ENCODE peak calls at places on chromosomes 13 and 19, in six cellular contexts. P is fibroblast of lung; G is heart left ventricle; K is PC-3; Q is CD8-positive, alpha-beta T cell; M is cardiac muscle cell. H is an unnamed sample.

GRCh38 chr13:98613591-98613990 is 36.7 kb upstream of the STK24 start:
- DNase-seq in P (no peak), G (no peak), K (no peak), Q (no peak), M (no peak), H (no peak)

GRCh38 chr19:43628646-43629326 is 9.4 kb upstream of the ZNF428 start:
- DNase-seq in P (no peak), G (no peak), K (no peak), Q (no peak), M (no peak), H (no peak)

GRCh38 chr13:27424246-27425150 is at the start of gene GTF3A:
- DNase-seq in P (peak; percentile 84), G (peak; percentile 94), K (peak; percentile 88), Q (peak; percentile 81), M (peak; percentile 90), H (peak; percentile 64)

GRCh38 chr19:54420383-54421168 is 5.3 kb downstream of the TTYH1 start:
- DNase-seq in P (no peak), G (peak; percentile 70), K (no peak), Q (no peak), M (peak; percentile 89), H (no peak)

GRCh38 chr13:100809856-100810255 is 135.3 kb upstream of the TMTC4 start:
- DNase-seq in P (no peak), G (no peak), K (no peak), Q (no peak), M (no peak), H (no peak)

GRCh38 chr19:48466571-48467325 is 2.4 kb upstream of the CYTH2 start:
- DNase-seq in P (no peak), G (peak; percentile 47), K (peak; percentile 40), Q (no peak), M (peak; percentile 56), H (peak; percentile 60)

GRCh38 chr13:39952244-39953233 is 297.1 kb downstream of the COG6 start:
- DNase-seq in P (peak; percentile 20), G (no peak), K (no peak), Q (no peak), M (peak; percentile 69), H (peak; percentile 20)

GRCh38 chr13:111853766-111854165 is 213.2 kb upstream of the SOX1 start:
- DNase-seq in P (no peak), G (no peak), K (no peak), Q (no peak), M (no peak), H (no peak)

GRCh38 chr19:4669723-4670480 is at the start of gene MYDGF:
- DNase-seq in P (peak; percentile 89), G (peak; percentile 97), K (peak; percentile 90), Q (peak; percentile 88), M (peak; percentile 94), H (peak; percentile 56)

GRCh38 chr19:10655457-10656312 is 1.5 kb downstream of the ILF3 start:
- DNase-seq in P (no peak), G (no peak), K (peak; percentile 39), Q (no peak), M (peak; percentile 27), H (peak; percentile 34)

GRCh38 chr19:41882568-41883462 is at the start of gene ARHGEF1:
- DNase-seq in P (peak; percentile 18), G (peak; percentile 88), K (peak; percentile 35), Q (peak; percentile 64), M (peak; percentile 40), H (no peak)

GRCh38 chr19:12766051-12766521 is 9.3 kb downstream of the HOOK2 start:
- DNase-seq in P (peak; percentile 80), G (peak; percentile 92), K (peak; percentile 79), Q (peak; percentile 54), M (no peak), H (no peak)

GRCh38 chr13:114025432-114026127 is 51.7 kb upstream of the C13orf46 start:
- DNase-seq in P (peak; percentile 88), G (peak; percentile 69), K (no peak), Q (no peak), M (peak; percentile 88), H (no peak)

GRCh38 chr13:47310376-47310775 is 413.5 kb upstream of the HTR2A start:
- DNase-seq in P (no peak), G (no peak), K (no peak), Q (no peak), M (no peak), H (no peak)

GRCh38 chr13:30738526-30738925 is 3.2 kb downstream of the ALOX5AP start:
- DNase-seq in P (no peak), G (no peak), K (no peak), Q (no peak), M (no peak), H (no peak)

GRCh38 chr13:50384724-50385123 is 369.5 kb downstream of the KCNRG start:
- DNase-seq in P (no peak), G (no peak), K (no peak), Q (no peak), M (no peak), H (no peak)

GRCh38 chr13:44768233-44768632 is 192.1 kb upstream of the TSC22D1 start:
- DNase-seq in P (no peak), G (no peak), K (no peak), Q (no peak), M (peak; percentile 45), H (peak; percentile 48)

GRCh38 chr19:7833225-7834156 is 3.5 kb downstream of the EVI5L start:
- DNase-seq in P (peak; percentile 61), G (peak; percentile 81), K (peak; percentile 90), Q (no peak), M (peak; percentile 79), H (peak; percentile 88)

GRCh38 chr13:108924154-108924940 is 294.9 kb downstream of the MYO16 start:
- DNase-seq in P (peak; percentile 64), G (no peak), K (no peak), Q (no peak), M (no peak), H (peak; percentile 48)

GRCh38 chr19:5458420-5458819 is 3.2 kb downstream of the ZNRF4 start:
- DNase-seq in P (no peak), G (no peak), K (no peak), Q (no peak), M (no peak), H (no peak)

GRCh38 chr19:48673436-48674100 is 751 bp upstream of the NTN5 start:
- DNase-seq in P (no peak), G (no peak), K (no peak), Q (no peak), M (no peak), H (no peak)

GRCh38 chr13:99982021-99982740 is 597 bp downstream of the ZIC2 start:
- DNase-seq in P (no peak), G (no peak), K (no peak), Q (no peak), M (no peak), H (no peak)

GRCh38 chr13:39604736-39605135 is 1.7 kb upstream of the LHFPL6 start:
- DNase-seq in P (no peak), G (no peak), K (no peak), Q (no peak), M (no peak), H (no peak)

GRCh38 chr13:93146584-93147292 is 79.9 kb upstream of the GPC6 start:
- DNase-seq in P (peak; percentile 91), G (no peak), K (peak; percentile 30), Q (no peak), M (peak; percentile 88), H (peak; percentile 22)

GRCh38 chr13:113078895-113079720 is 26.5 kb upstream of the F7 start:
- DNase-seq in P (peak; percentile 19), G (peak; percentile 42), K (no peak), Q (no peak), M (no peak), H (no peak)

GRCh38 chr19:42443944-42444398 is 1.2 kb upstream of the CXCL17 start:
- DNase-seq in P (no peak), G (no peak), K (no peak), Q (no peak), M (no peak), H (no peak)

GRCh38 chr13:44989941-44990340 is 603 bp downstream of the GPALPP1 start:
- DNase-seq in P (peak; percentile 18), G (no peak), K (no peak), Q (no peak), M (peak; percentile 5), H (peak; percentile 2)

GRCh38 chr19:52786078-52786463 is 520 bp downstream of the ZNF600 start:
- DNase-seq in P (no peak), G (peak; percentile 62), K (peak; percentile 19), Q (no peak), M (no peak), H (peak; percentile 1)

GRCh38 chr13:100941377-100941776 is 266.8 kb upstream of the TMTC4 start:
- DNase-seq in P (no peak), G (no peak), K (no peak), Q (no peak), M (no peak), H (no peak)

GRCh38 chr19:41951686-41952172 is 7.4 kb downstream of the RABAC1 start:
- DNase-seq in P (peak; percentile 66), G (peak; percentile 81), K (peak; percentile 87), Q (peak; percentile 92), M (peak; percentile 74), H (peak; percentile 61)

GRCh38 chr13:20553309-20553708 is 13.6 kb upstream of the IFT88 start:
- DNase-seq in P (peak; percentile 29), G (no peak), K (no peak), Q (no peak), M (no peak), H (no peak)

GRCh38 chr13:77002590-77003190 is 10.8 kb downstream of the CLN5 start:
- DNase-seq in P (peak; percentile 61), G (no peak), K (peak; percentile 53), Q (no peak), M (peak; percentile 61), H (peak; percentile 55)

GRCh38 chr13:87671031-87671823 is at the start of gene SLITRK5:
- DNase-seq in P (peak; percentile 90), G (peak; percentile 80), K (peak; percentile 74), Q (peak; percentile 49), M (peak; percentile 59), H (peak; percentile 52)

GRCh38 chr19:20565321-20566018 is at the start of gene ZNF737:
- DNase-seq in P (peak; percentile 97), G (peak; percentile 97), K (peak; percentile 46), Q (peak; percentile 89), M (peak; percentile 97), H (peak; percentile 87)
- TF ChIP-seq CTCF in P (peak; percentile 39), G (peak; percentile 57), K (no peak), Q (no peak), M (peak; percentile 48), H (peak; percentile 45)

DNA sequence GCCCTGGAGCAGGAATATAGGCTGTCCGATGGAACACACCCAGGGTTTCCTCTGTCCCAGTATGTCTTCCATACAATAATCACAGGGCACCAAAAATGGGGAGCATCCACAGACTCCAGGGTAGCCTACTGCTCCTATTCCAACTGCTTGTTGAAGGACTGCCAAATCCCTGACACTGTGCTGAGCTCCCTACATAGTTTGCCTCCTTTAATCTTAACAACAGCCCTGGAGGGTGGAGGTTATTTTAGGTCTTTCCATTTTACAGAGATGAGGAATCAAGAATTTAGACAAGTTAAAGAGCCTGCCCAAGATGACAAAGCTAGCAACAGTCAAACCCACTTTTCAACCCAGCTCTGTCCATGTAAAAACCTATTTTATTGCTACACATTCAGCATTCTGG is 790.4 kb downstream of the DIAPH3 start:
- DNase-seq in P (no peak), G (no peak), K (no peak), Q (no peak), M (peak; percentile 20), H (no peak)
- H3K4me3 ChIP-seq in P (no peak overlapping the region), G (no peak overlapping the region), K (no peak overlapping the region), Q (no peak overlapping the region), M (no peak overlapping the region), H (no peak overlapping the region)

GRCh38 chr19:36073121-36073876 is 18.6 kb downstream of the WDR62 start:
- DNase-seq in P (no peak), G (no peak), K (no peak), Q (no peak), M (no peak), H (no peak)
- H3K36me3 ChIP-seq in P (peaks cover 2% of the 10 kb centered on the region), G (no peaks in the 10 kb centered on the region), K (peaks cover 12% of the 10 kb centered on the region), Q (no peaks in the 10 kb centered on the region), M (no peaks in the 10 kb centered on the region), H (no peaks in the 10 kb centered on the region)

GRCh38 chr19:8866344-8866743 is 34.2 kb downstream of the MBD3L1 start:
- DNase-seq in P (no peak), G (no peak), K (no peak), Q (no peak), M (no peak), H (no peak)
- TF ChIP-seq CTCF in P (no peak), G (no peak), K (no peak), Q (no peak), M (no peak), H (no peak)